ENCODE peak calls at places on chromosome X, in ten cellular contexts. Y is activated CD8-positive, alpha-beta T cell treated with anti-CD3 and anti-CD28 coated beads for 36 hours; V is AG04450; G is CD4-positive, alpha-beta T cell; R is psoas muscle; T is uterus; N is RWPE2; X is glutamatergic neuron; J is fibroblast of mammary gland; C is lower lobe of right lung. S is an unnamed sample.

GRCh38 chrX:20595928-20596550 is 329.3 kb upstream of the RPS6KA3 start:
- DNase-seq in Y (peak), V (no peak), G (no peak), R (no peak), T (no peak), N (no peak), X (no peak), J (peak), C (no peak), S (no peak)

GRCh38 chrX:14491689-14492088 is 37.6 kb upstream of the GLRA2 start:
- DNase-seq in Y (no peak), V (no peak), G (no peak), R (no peak), T (no peak), N (no peak), X (no peak), J (no peak), C (no peak), S (no peak)

GRCh38 chrX:38937926-38938325 is 136.7 kb downstream of the MID1IP1 start:
- DNase-seq in Y (no peak), V (no peak), G (no peak), R (no peak), T (no peak), N (no peak), X (no peak), J (no peak), C (no peak), S (no peak)

GRCh38 chrX:2933125-2933900 is 4.2 kb upstream of the ARSD start:
- DNase-seq in Y (no peak), V (no peak), G (no peak), R (no peak), T (no peak), N (no peak), X (no peak), J (no peak), C (no peak), S (no peak)

GRCh38 chrX:65871671-65872311 is 168.1 kb downstream of the VSIG4 start:
- DNase-seq in Y (peak), V (no peak), G (no peak), R (no peak), T (no peak), N (peak), X (no peak), J (no peak), C (no peak), S (peak)

GRCh38 chrX:46840946-46841740 is 4.3 kb downstream of the RP2 start:
- DNase-seq in Y (no peak), V (no peak), G (no peak), R (no peak), T (no peak), N (no peak), X (no peak), J (peak), C (no peak), S (no peak)

GRCh38 chrX:53265771-53266170 is 15.6 kb downstream of the IQSEC2 start:
- DNase-seq in Y (no peak), V (no peak), G (no peak), R (no peak), T (no peak), N (no peak), X (no peak), J (peak), C (no peak), S (no peak)

GRCh38 chrX:118536687-118537461 is 41.3 kb downstream of the DOCK11 start:
- DNase-seq in Y (peak), V (no peak), G (peak), R (no peak), T (no peak), N (no peak), X (peak), J (peak), C (no peak), S (peak)

GRCh38 chrX:136616987-136617685 is 30.8 kb upstream of the CD40LG start:
- DNase-seq in Y (peak), V (no peak), G (no peak), R (no peak), T (no peak), N (no peak), X (no peak), J (no peak), C (no peak), S (peak)

GRCh38 chrX:14963447-14964236 is 90.4 kb downstream of the MOSPD2 start:
- DNase-seq in Y (no peak), V (no peak), G (no peak), R (no peak), T (no peak), N (no peak), X (no peak), J (peak), C (no peak), S (no peak)

GRCh38 chrX:10549280-10549679 is 71.1 kb downstream of the MID1 start:
- DNase-seq in Y (no peak), V (no peak), G (no peak), R (no peak), T (no peak), N (no peak), X (no peak), J (peak), C (no peak), S (no peak)

GRCh38 chrX:111519215-111519614 is 7.8 kb downstream of the SERTM2 start:
- DNase-seq in Y (no peak), V (no peak), G (no peak), R (no peak), T (no peak), N (no peak), X (no peak), J (peak), C (no peak), S (no peak)

GRCh38 chrX:14344172-14344940 is 185.0 kb upstream of the GLRA2 start:
- DNase-seq in Y (no peak), V (no peak), G (no peak), R (no peak), T (no peak), N (no peak), X (no peak), J (no peak), C (no peak), S (no peak)

GRCh38 chrX:44785652-44786051 is 58.2 kb upstream of the DUSP21 start:
- DNase-seq in Y (no peak), V (peak), G (no peak), R (no peak), T (no peak), N (no peak), X (no peak), J (peak), C (no peak), S (no peak)

GRCh38 chrX:139936259-139936658 is 3.4 kb upstream of the ATP11C start:
- DNase-seq in Y (no peak), V (no peak), G (no peak), R (no peak), T (no peak), N (no peak), X (no peak), J (no peak), C (no peak), S (no peak)

GRCh38 chrX:84339507-84340364 is 151.7 kb upstream of the RPS6KA6 start:
- DNase-seq in Y (no peak), V (no peak), G (no peak), R (no peak), T (no peak), N (no peak), X (no peak), J (peak), C (no peak), S (no peak)

GRCh38 chrX:23885803-23886202 is 21.9 kb downstream of the APOO start:
- DNase-seq in Y (no peak), V (no peak), G (no peak), R (no peak), T (no peak), N (no peak), X (no peak), J (no peak), C (no peak), S (no peak)

GRCh38 chrX:150594584-150594983 is 26.2 kb downstream of the MTM1 start:
- DNase-seq in Y (no peak), V (no peak), G (no peak), R (no peak), T (no peak), N (no peak), X (no peak), J (no peak), C (no peak), S (no peak)

GRCh38 chrX:152853986-152854385 is 23.1 kb downstream of the NSDHL start:
- DNase-seq in Y (no peak), V (no peak), G (no peak), R (no peak), T (no peak), N (no peak), X (no peak), J (no peak), C (no peak), S (no peak)

GRCh38 chrX:123860983-123861382 is 1.1 kb downstream of the XIAP start:
- DNase-seq in Y (no peak), V (no peak), G (no peak), R (no peak), T (no peak), N (no peak), X (no peak), J (peak), C (no peak), S (no peak)

GRCh38 chrX:19805054-19805690 is 82.2 kb downstream of the SH3KBP1 start:
- DNase-seq in Y (peak), V (no peak), G (no peak), R (no peak), T (no peak), N (no peak), X (no peak), J (peak), C (no peak), S (no peak)

GRCh38 chrX:15043538-15043937 is 170.3 kb downstream of the MOSPD2 start:
- DNase-seq in Y (no peak), V (no peak), G (no peak), R (no peak), T (no peak), N (no peak), X (no peak), J (no peak), C (no peak), S (no peak)

GRCh38 chrX:21056636-21057035 is 317.6 kb upstream of the CNKSR2 start:
- DNase-seq in Y (no peak), V (no peak), G (no peak), R (no peak), T (no peak), N (no peak), X (no peak), J (peak), C (no peak), S (no peak)

GRCh38 chrX:111123125-111123524 is 27.1 kb downstream of the PAK3 start:
- DNase-seq in Y (peak), V (no peak), G (no peak), R (no peak), T (no peak), N (no peak), X (no peak), J (no peak), C (no peak), S (no peak)

GRCh38 chrX:48505481-48505880 is 3.3 kb upstream of the PORCN start:
- DNase-seq in Y (no peak), V (no peak), G (no peak), R (no peak), T (no peak), N (no peak), X (no peak), J (no peak), C (no peak), S (no peak)

GRCh38 chrX:136204571-136204970 is 46.6 kb downstream of the MAP7D3 start:
- DNase-seq in Y (no peak), V (no peak), G (no peak), R (peak), T (no peak), N (no peak), X (no peak), J (peak), C (peak), S (no peak)

GRCh38 chrX:38999967-39000745 is 198.9 kb downstream of the MID1IP1 start:
- DNase-seq in Y (no peak), V (peak), G (no peak), R (no peak), T (no peak), N (no peak), X (no peak), J (peak), C (no peak), S (no peak)

GRCh38 chrX:14673764-14674163 is 144.4 kb downstream of the GLRA2 start:
- DNase-seq in Y (peak), V (peak), G (no peak), R (no peak), T (no peak), N (peak), X (no peak), J (peak), C (no peak), S (peak)

GRCh38 chrX:126141014-126141413 is 25.1 kb downstream of the DCAF12L2 start:
- DNase-seq in Y (no peak), V (no peak), G (no peak), R (no peak), T (no peak), N (no peak), X (no peak), J (no peak), C (no peak), S (no peak)

DNA sequence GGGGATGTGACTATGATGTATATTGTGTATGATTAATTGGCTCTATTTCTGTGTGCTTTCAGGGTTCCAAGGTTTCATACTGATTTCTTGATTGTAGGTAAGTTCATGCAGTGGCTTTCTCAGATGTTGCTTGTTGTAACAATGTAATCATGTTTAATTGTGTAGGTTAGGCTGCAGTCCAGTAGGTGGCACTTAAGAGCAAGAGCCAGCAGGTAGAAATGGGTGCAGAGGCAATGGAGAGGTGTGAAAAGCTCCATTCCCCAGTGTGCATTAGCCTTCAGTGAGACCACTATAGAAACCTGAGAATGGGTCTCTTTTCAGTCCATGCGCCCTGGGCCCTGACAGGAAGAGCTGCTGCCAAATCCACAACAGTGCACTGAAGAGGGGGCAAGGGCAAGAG is 28.2 kb downstream of the DCAF12L2 start:
- DNase-seq in Y (no peak), V (no peak), G (no peak), R (no peak), T (no peak), N (no peak), X (no peak), J (no peak), C (no peak), S (no peak)
- TF ChIP-seq CTCF in Y (no peak), V (no peak), G (no peak), R (no peak), T (no peak), N (peak), X (peak), J (peak), C (no peak), S (peak)

GRCh38 chrX:43564953-43565352 is 91.1 kb upstream of the MAOA start:
- DNase-seq in Y (no peak), V (no peak), G (no peak), R (no peak), T (no peak), N (no peak), X (no peak), J (no peak), C (no peak), S (no peak)
- TF ChIP-seq CTCF in Y (no peak), V (no peak), G (no peak), R (no peak), T (no peak), N (no peak), X (no peak), J (no peak), C (no peak), S (no peak)

GRCh38 chrX:107325467-107325866 is 119.1 kb downstream of the DNAAF6 start:
- DNase-seq in Y (no peak), V (no peak), G (no peak), R (peak), T (no peak), N (no peak), X (no peak), J (no peak), C (no peak), S (no peak)

GRCh38 chrX:107323786-107324492 is 117.5 kb downstream of the DNAAF6 start:
- DNase-seq in Y (no peak), V (no peak), G (no peak), R (no peak), T (no peak), N (no peak), X (no peak), J (no peak), C (no peak), S (no peak)

GRCh38 chrX:107324493-107325310 is 118.3 kb downstream of the DNAAF6 start:
- DNase-seq in Y (peak), V (no peak), G (no peak), R (peak), T (no peak), N (no peak), X (peak), J (peak), C (peak), S (no peak)
- TF ChIP-seq CTCF in Y (no peak), V (no peak), G (no peak), R (no peak), T (no peak), N (no peak), X (no peak), J (peak), C (no peak), S (no peak)

DNA sequence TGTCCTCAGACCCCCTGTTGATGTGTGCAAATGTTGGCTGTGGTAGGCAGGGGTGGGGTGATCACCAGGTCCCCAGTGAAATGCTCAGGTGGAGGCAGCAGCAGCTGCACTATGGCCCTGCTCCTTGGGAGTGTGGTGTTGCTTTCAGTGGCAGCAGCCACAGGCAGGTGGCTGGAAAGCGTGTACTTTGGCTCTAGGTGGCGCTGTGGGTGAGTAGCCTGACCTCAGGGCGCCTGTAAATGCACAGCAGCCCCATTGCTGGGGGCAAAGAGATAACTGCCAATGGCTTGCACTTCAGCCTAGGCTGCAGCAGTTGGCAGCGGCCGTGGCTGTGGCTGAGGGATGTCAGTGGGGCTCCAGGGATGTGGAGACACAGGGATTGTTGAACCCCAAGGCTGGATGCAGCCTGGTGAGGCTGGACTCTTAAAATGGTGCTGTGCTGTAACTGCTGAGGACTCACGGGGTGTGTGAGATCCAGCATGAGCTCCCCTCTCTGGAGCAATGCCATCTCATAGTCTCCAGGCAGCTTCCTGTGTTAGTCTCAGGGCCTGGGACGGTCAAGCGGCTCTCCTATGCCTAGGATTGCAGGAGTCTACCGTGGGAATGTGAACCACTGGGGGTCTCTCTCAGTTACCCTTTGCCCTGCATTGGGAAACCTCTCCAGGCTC is 421.7 kb upstream of the HTR2C start:
- DNase-seq in Y (no peak), V (no peak), G (no peak), R (no peak), T (no peak), N (no peak), X (peak), J (no peak), C (no peak), S (no peak)
- TF ChIP-seq CTCF in Y (no peak), V (no peak), G (no peak), R (no peak), T (no peak), N (no peak), X (no peak), J (no peak), C (no peak), S (no peak)

S was measured in GM10248.